ENCODE peak calls at places on chromosomes 3 and 15, in ten cellular contexts. One of them, this sample, is unnamed.

GRCh38 chr3:99532246-99532645 is 106.1 kb upstream of the COL8A1 start:
- DNase-seq in MG63: peak
- DNase-seq in T-helper 9 cell: no peak
- DNase-seq in NCI-H460: peak
- DNase-seq in NCI-H2081 treated with DMSO at 0.1 percent for 48 hours: no peak
- DNase-seq in upper lobe of right lung: no peak
- DNase-seq in GM20000: peak
- DNase-seq in T-helper 17 cell: no peak
- DNase-seq in T-helper 1 cell: no peak
- DNase-seq in stimulated activated CD4-positive, alpha-beta T cell treated with anti-CD3 and anti-CD28 coated beads, Interleukin-1b, Interleukin-23, amount 100 ng/mL, for 4 hours: no peak
- DNase-seq in this sample: no peak

GRCh38 chr15:64456634-64457108 is 3.7 kb upstream of the ZNF609 start:
- DNase-seq in NCI-H460: no peak
- DNase-seq in GM20000: no peak
- DNase-seq in NCI-H2081 treated with DMSO at 0.1 percent for 48 hours: no peak
- DNase-seq in T-helper 1 cell: no peak
- DNase-seq in upper lobe of right lung: no peak
- DNase-seq in T-helper 17 cell: no peak
- DNase-seq in T-helper 9 cell: no peak
- DNase-seq in MG63: no peak
- DNase-seq in stimulated activated CD4-positive, alpha-beta T cell treated with anti-CD3 and anti-CD28 coated beads, Interleukin-1b, Interleukin-23, amount 100 ng/mL, for 4 hours: no peak
- DNase-seq in this sample: no peak

GRCh38 chr3:178474526-178474925 is 61.7 kb upstream of the KCNMB2 start:
- DNase-seq in stimulated activated CD4-positive, alpha-beta T cell treated with anti-CD3 and anti-CD28 coated beads, Interleukin-1b, Interleukin-23, amount 100 ng/mL, for 4 hours: no peak
- DNase-seq in MG63: no peak
- DNase-seq in T-helper 17 cell: no peak
- DNase-seq in NCI-H2081 treated with DMSO at 0.1 percent for 48 hours: no peak
- DNase-seq in T-helper 9 cell: no peak
- DNase-seq in NCI-H460: no peak
- DNase-seq in upper lobe of right lung: no peak
- DNase-seq in GM20000: no peak
- DNase-seq in T-helper 1 cell: no peak
- DNase-seq in this sample: no peak

GRCh38 chr3:138032567-138032966 is 22.6 kb downstream of the CLDN18 start:
- DNase-seq in stimulated activated CD4-positive, alpha-beta T cell treated with anti-CD3 and anti-CD28 coated beads, Interleukin-1b, Interleukin-23, amount 100 ng/mL, for 4 hours: no peak
- DNase-seq in MG63: no peak
- DNase-seq in T-helper 17 cell: no peak
- DNase-seq in NCI-H460: no peak
- DNase-seq in upper lobe of right lung: no peak
- DNase-seq in T-helper 9 cell: no peak
- DNase-seq in T-helper 1 cell: no peak
- DNase-seq in GM20000: no peak
- DNase-seq in NCI-H2081 treated with DMSO at 0.1 percent for 48 hours: no peak
- DNase-seq in this sample: no peak

GRCh38 chr3:149547954-149548728 is 73.6 kb downstream of the TM4SF4 start:
- DNase-seq in upper lobe of right lung: no peak
- DNase-seq in GM20000: no peak
- DNase-seq in NCI-H460: peak
- DNase-seq in T-helper 1 cell: no peak
- DNase-seq in MG63: peak
- DNase-seq in T-helper 9 cell: no peak
- DNase-seq in stimulated activated CD4-positive, alpha-beta T cell treated with anti-CD3 and anti-CD28 coated beads, Interleukin-1b, Interleukin-23, amount 100 ng/mL, for 4 hours: no peak
- DNase-seq in NCI-H2081 treated with DMSO at 0.1 percent for 48 hours: no peak
- DNase-seq in T-helper 17 cell: no peak
- DNase-seq in this sample: no peak

GRCh38 chr3:30546934-30547333 is 59.5 kb upstream of the TGFBR2 start:
- DNase-seq in upper lobe of right lung: no peak
- DNase-seq in T-helper 1 cell: no peak
- DNase-seq in stimulated activated CD4-positive, alpha-beta T cell treated with anti-CD3 and anti-CD28 coated beads, Interleukin-1b, Interleukin-23, amount 100 ng/mL, for 4 hours: no peak
- DNase-seq in T-helper 17 cell: no peak
- DNase-seq in MG63: no peak
- DNase-seq in GM20000: no peak
- DNase-seq in T-helper 9 cell: no peak
- DNase-seq in NCI-H2081 treated with DMSO at 0.1 percent for 48 hours: no peak
- DNase-seq in NCI-H460: no peak
- DNase-seq in this sample: no peak

GRCh38 chr3:171417813-171418212 is 42.4 kb downstream of the TNIK start:
- DNase-seq in NCI-H2081 treated with DMSO at 0.1 percent for 48 hours: no peak
- DNase-seq in T-helper 17 cell: no peak
- DNase-seq in T-helper 9 cell: no peak
- DNase-seq in MG63: peak
- DNase-seq in NCI-H460: no peak
- DNase-seq in T-helper 1 cell: no peak
- DNase-seq in stimulated activated CD4-positive, alpha-beta T cell treated with anti-CD3 and anti-CD28 coated beads, Interleukin-1b, Interleukin-23, amount 100 ng/mL, for 4 hours: no peak
- DNase-seq in upper lobe of right lung: no peak
- DNase-seq in GM20000: no peak
- DNase-seq in this sample: no peak

GRCh38 chr3:151974067-151974466 is 100.6 kb downstream of the SUCNR1 start:
- DNase-seq in T-helper 9 cell: no peak
- DNase-seq in upper lobe of right lung: no peak
- DNase-seq in MG63: peak
- DNase-seq in stimulated activated CD4-positive, alpha-beta T cell treated with anti-CD3 and anti-CD28 coated beads, Interleukin-1b, Interleukin-23, amount 100 ng/mL, for 4 hours: no peak
- DNase-seq in NCI-H2081 treated with DMSO at 0.1 percent for 48 hours: no peak
- DNase-seq in NCI-H460: no peak
- DNase-seq in T-helper 17 cell: no peak
- DNase-seq in T-helper 1 cell: no peak
- DNase-seq in GM20000: no peak
- DNase-seq in this sample: no peak

GRCh38 chr15:44573386-44573785 is 36.4 kb downstream of the EIF3J start:
- DNase-seq in T-helper 17 cell: no peak
- DNase-seq in T-helper 9 cell: no peak
- DNase-seq in T-helper 1 cell: no peak
- DNase-seq in MG63: no peak
- DNase-seq in GM20000: no peak
- DNase-seq in upper lobe of right lung: no peak
- DNase-seq in NCI-H2081 treated with DMSO at 0.1 percent for 48 hours: no peak
- DNase-seq in stimulated activated CD4-positive, alpha-beta T cell treated with anti-CD3 and anti-CD28 coated beads, Interleukin-1b, Interleukin-23, amount 100 ng/mL, for 4 hours: no peak
- DNase-seq in NCI-H460: no peak
- DNase-seq in this sample: no peak

GRCh38 chr3:8421267-8421666 is 80.4 kb upstream of the LMCD1 start:
- DNase-seq in T-helper 1 cell: no peak
- DNase-seq in T-helper 17 cell: no peak
- DNase-seq in NCI-H460: no peak
- DNase-seq in GM20000: no peak
- DNase-seq in NCI-H2081 treated with DMSO at 0.1 percent for 48 hours: no peak
- DNase-seq in MG63: no peak
- DNase-seq in upper lobe of right lung: no peak
- DNase-seq in stimulated activated CD4-positive, alpha-beta T cell treated with anti-CD3 and anti-CD28 coated beads, Interleukin-1b, Interleukin-23, amount 100 ng/mL, for 4 hours: no peak
- DNase-seq in T-helper 9 cell: no peak
- DNase-seq in this sample: no peak

GRCh38 chr15:39976291-39977274 is 42.7 kb downstream of the EIF2AK4 start:
- DNase-seq in T-helper 9 cell: no peak
- DNase-seq in stimulated activated CD4-positive, alpha-beta T cell treated with anti-CD3 and anti-CD28 coated beads, Interleukin-1b, Interleukin-23, amount 100 ng/mL, for 4 hours: no peak
- DNase-seq in GM20000: peak
- DNase-seq in MG63: no peak
- DNase-seq in upper lobe of right lung: peak
- DNase-seq in T-helper 1 cell: no peak
- DNase-seq in T-helper 17 cell: no peak
- DNase-seq in NCI-H2081 treated with DMSO at 0.1 percent for 48 hours: no peak
- DNase-seq in NCI-H460: no peak
- DNase-seq in this sample: no peak

GRCh38 chr3:105807146-105807545 is 61.7 kb downstream of the CBLB start:
- DNase-seq in MG63: no peak
- DNase-seq in T-helper 9 cell: no peak
- DNase-seq in upper lobe of right lung: no peak
- DNase-seq in T-helper 1 cell: no peak
- DNase-seq in GM20000: no peak
- DNase-seq in T-helper 17 cell: no peak
- DNase-seq in NCI-H2081 treated with DMSO at 0.1 percent for 48 hours: no peak
- DNase-seq in stimulated activated CD4-positive, alpha-beta T cell treated with anti-CD3 and anti-CD28 coated beads, Interleukin-1b, Interleukin-23, amount 100 ng/mL, for 4 hours: no peak
- DNase-seq in NCI-H460: no peak
- DNase-seq in this sample: no peak

GRCh38 chr3:9780451-9780797 is 10.7 kb upstream of the CAMK1 start:
- DNase-seq in T-helper 1 cell: no peak
- DNase-seq in upper lobe of right lung: no peak
- DNase-seq in NCI-H2081 treated with DMSO at 0.1 percent for 48 hours: no peak
- DNase-seq in T-helper 17 cell: no peak
- DNase-seq in stimulated activated CD4-positive, alpha-beta T cell treated with anti-CD3 and anti-CD28 coated beads, Interleukin-1b, Interleukin-23, amount 100 ng/mL, for 4 hours: no peak
- DNase-seq in GM20000: no peak
- DNase-seq in MG63: no peak
- DNase-seq in NCI-H460: no peak
- DNase-seq in T-helper 9 cell: no peak
- DNase-seq in this sample: no peak

GRCh38 chr3:96266395-96267187 is 547.8 kb upstream of the EPHA6 start:
- DNase-seq in T-helper 9 cell: no peak
- DNase-seq in upper lobe of right lung: no peak
- DNase-seq in T-helper 17 cell: no peak
- DNase-seq in MG63: peak
- DNase-seq in NCI-H460: no peak
- DNase-seq in stimulated activated CD4-positive, alpha-beta T cell treated with anti-CD3 and anti-CD28 coated beads, Interleukin-1b, Interleukin-23, amount 100 ng/mL, for 4 hours: no peak
- DNase-seq in GM20000: no peak
- DNase-seq in T-helper 1 cell: no peak
- DNase-seq in NCI-H2081 treated with DMSO at 0.1 percent for 48 hours: no peak
- DNase-seq in this sample: no peak

GRCh38 chr3:39153977-39154299 is 547 bp upstream of the CSRNP1 start:
- DNase-seq in upper lobe of right lung: no peak
- DNase-seq in stimulated activated CD4-positive, alpha-beta T cell treated with anti-CD3 and anti-CD28 coated beads, Interleukin-1b, Interleukin-23, amount 100 ng/mL, for 4 hours: no peak
- DNase-seq in T-helper 1 cell: no peak
- DNase-seq in NCI-H2081 treated with DMSO at 0.1 percent for 48 hours: no peak
- DNase-seq in T-helper 17 cell: no peak
- DNase-seq in MG63: no peak
- DNase-seq in T-helper 9 cell: no peak
- DNase-seq in NCI-H460: no peak
- DNase-seq in GM20000: no peak
- DNase-seq in this sample: no peak

GRCh38 chr3:196192036-196193001 is 18.9 kb downstream of the ZDHHC19 start:
- DNase-seq in upper lobe of right lung: no peak
- DNase-seq in NCI-H460: no peak
- DNase-seq in T-helper 9 cell: peak
- DNase-seq in stimulated activated CD4-positive, alpha-beta T cell treated with anti-CD3 and anti-CD28 coated beads, Interleukin-1b, Interleukin-23, amount 100 ng/mL, for 4 hours: peak
- DNase-seq in GM20000: no peak
- DNase-seq in MG63: no peak
- DNase-seq in T-helper 1 cell: peak
- DNase-seq in NCI-H2081 treated with DMSO at 0.1 percent for 48 hours: no peak
- DNase-seq in T-helper 17 cell: peak
- DNase-seq in this sample: no peak

GRCh38 chr3:58691997-58692396 is 25.4 kb upstream of the FAM3D start:
- DNase-seq in NCI-H2081 treated with DMSO at 0.1 percent for 48 hours: no peak
- DNase-seq in upper lobe of right lung: no peak
- DNase-seq in T-helper 1 cell: no peak
- DNase-seq in stimulated activated CD4-positive, alpha-beta T cell treated with anti-CD3 and anti-CD28 coated beads, Interleukin-1b, Interleukin-23, amount 100 ng/mL, for 4 hours: no peak
- DNase-seq in T-helper 17 cell: no peak
- DNase-seq in T-helper 9 cell: no peak
- DNase-seq in GM20000: no peak
- DNase-seq in MG63: no peak
- DNase-seq in NCI-H460: no peak
- DNase-seq in this sample: no peak

This sample was measured in naive thymus-derived CD8-positive, alpha-beta T cell.